ENCODE peak calls at places on chromosomes 1 and 21, in ten cellular contexts. One of them, this sample, is unnamed.
A peak's percentile ranks its signal among the peaks of the same experiment; 100 is the strongest.

GRCh38 chr1:159941139-159941866 is 4.1 kb downstream of the IGSF9 start:
- DNase-seq in substantia nigra: no peak
- DNase-seq in CD4-positive, alpha-beta T cell: no peak
- DNase-seq in suprapubic skin: no peak
- DNase-seq in left ventricle myocardium inferior: no peak
- DNase-seq in transverse colon: no peak
- DNase-seq in endodermal cell: no peak
- DNase-seq in A549: no peak
- DNase-seq in sigmoid colon: no peak
- DNase-seq in aorta: peak; percentile 48
- DNase-seq in this sample: peak; percentile 49

GRCh38 chr1:186605762-186606350 is 74.4 kb downstream of the PTGS2 start:
- DNase-seq in substantia nigra: no peak
- DNase-seq in CD4-positive, alpha-beta T cell: no peak
- DNase-seq in suprapubic skin: no peak
- DNase-seq in left ventricle myocardium inferior: no peak
- DNase-seq in transverse colon: peak; percentile 30
- DNase-seq in endodermal cell: peak; percentile 88
- DNase-seq in A549: peak; percentile 73
- DNase-seq in sigmoid colon: peak; percentile 69
- DNase-seq in aorta: no peak
- DNase-seq in this sample: no peak

GRCh38 chr1:34858901-34859441 is 578 bp downstream of the SMIM12 start:
- DNase-seq in substantia nigra: no peak
- DNase-seq in CD4-positive, alpha-beta T cell: peak; percentile 39
- DNase-seq in suprapubic skin: no peak
- DNase-seq in left ventricle myocardium inferior: no peak
- DNase-seq in transverse colon: no peak
- DNase-seq in endodermal cell: no peak
- DNase-seq in A549: no peak
- DNase-seq in sigmoid colon: no peak
- DNase-seq in aorta: no peak
- DNase-seq in this sample: no peak

GRCh38 chr1:175497501-175497900 is 245.9 kb downstream of the TNR start:
- DNase-seq in substantia nigra: no peak
- DNase-seq in CD4-positive, alpha-beta T cell: no peak
- DNase-seq in suprapubic skin: no peak
- DNase-seq in left ventricle myocardium inferior: no peak
- DNase-seq in transverse colon: no peak
- DNase-seq in endodermal cell: no peak
- DNase-seq in A549: no peak
- DNase-seq in sigmoid colon: no peak
- DNase-seq in aorta: no peak
- DNase-seq in this sample: no peak

GRCh38 chr1:234582626-234583354 is 27.2 kb downstream of the IRF2BP2 start:
- DNase-seq in substantia nigra: no peak
- DNase-seq in CD4-positive, alpha-beta T cell: no peak
- DNase-seq in suprapubic skin: no peak
- DNase-seq in left ventricle myocardium inferior: no peak
- DNase-seq in transverse colon: no peak
- DNase-seq in endodermal cell: no peak
- DNase-seq in A549: no peak
- DNase-seq in sigmoid colon: no peak
- DNase-seq in aorta: no peak
- DNase-seq in this sample: no peak

GRCh38 chr1:207698822-207699483 is 52.9 kb upstream of the CD46 start:
- DNase-seq in substantia nigra: peak; percentile 37
- DNase-seq in CD4-positive, alpha-beta T cell: peak; percentile 24
- DNase-seq in suprapubic skin: no peak
- DNase-seq in left ventricle myocardium inferior: peak; percentile 26
- DNase-seq in transverse colon: peak; percentile 42
- DNase-seq in endodermal cell: peak; percentile 91
- DNase-seq in A549: peak; percentile 81
- DNase-seq in sigmoid colon: no peak
- DNase-seq in aorta: no peak
- DNase-seq in this sample: peak; percentile 73

GRCh38 chr1:165549908-165550480 is 6.2 kb downstream of the LRRC52 start:
- DNase-seq in substantia nigra: no peak
- DNase-seq in CD4-positive, alpha-beta T cell: no peak
- DNase-seq in suprapubic skin: no peak
- DNase-seq in left ventricle myocardium inferior: no peak
- DNase-seq in transverse colon: no peak
- DNase-seq in endodermal cell: no peak
- DNase-seq in A549: no peak
- DNase-seq in sigmoid colon: no peak
- DNase-seq in aorta: no peak
- DNase-seq in this sample: no peak

GRCh38 chr1:224929335-224930237 is at the start of gene DNAH14:
- DNase-seq in substantia nigra: no peak
- DNase-seq in CD4-positive, alpha-beta T cell: no peak
- DNase-seq in suprapubic skin: peak; percentile 83
- DNase-seq in left ventricle myocardium inferior: peak; percentile 52
- DNase-seq in transverse colon: peak; percentile 80
- DNase-seq in endodermal cell: peak; percentile 95
- DNase-seq in A549: peak; percentile 89
- DNase-seq in sigmoid colon: peak; percentile 68
- DNase-seq in aorta: peak; percentile 85
- DNase-seq in this sample: peak; percentile 96

GRCh38 chr1:117658676-117659075 is 52.8 kb downstream of the TENT5C start:
- DNase-seq in substantia nigra: no peak
- DNase-seq in CD4-positive, alpha-beta T cell: peak; percentile 72
- DNase-seq in suprapubic skin: no peak
- DNase-seq in left ventricle myocardium inferior: no peak
- DNase-seq in transverse colon: peak; percentile 79
- DNase-seq in endodermal cell: no peak
- DNase-seq in A549: no peak
- DNase-seq in sigmoid colon: no peak
- DNase-seq in aorta: no peak
- DNase-seq in this sample: no peak

GRCh38 chr1:170807432-170807831 is 127.9 kb upstream of the MROH9 start:
- DNase-seq in substantia nigra: no peak
- DNase-seq in CD4-positive, alpha-beta T cell: no peak
- DNase-seq in suprapubic skin: no peak
- DNase-seq in left ventricle myocardium inferior: no peak
- DNase-seq in transverse colon: no peak
- DNase-seq in endodermal cell: no peak
- DNase-seq in A549: no peak
- DNase-seq in sigmoid colon: no peak
- DNase-seq in aorta: no peak
- DNase-seq in this sample: no peak

GRCh38 chr1:189803364-189803763 is 674.3 kb downstream of the BRINP3 start:
- DNase-seq in substantia nigra: no peak
- DNase-seq in CD4-positive, alpha-beta T cell: no peak
- DNase-seq in suprapubic skin: no peak
- DNase-seq in left ventricle myocardium inferior: no peak
- DNase-seq in transverse colon: no peak
- DNase-seq in endodermal cell: peak; percentile 54
- DNase-seq in A549: no peak
- DNase-seq in sigmoid colon: no peak
- DNase-seq in aorta: no peak
- DNase-seq in this sample: no peak

GRCh38 chr1:32702599-32703478 is at the start of gene SYNC:
- DNase-seq in substantia nigra: no peak
- DNase-seq in CD4-positive, alpha-beta T cell: peak; percentile 3
- DNase-seq in suprapubic skin: no peak
- DNase-seq in left ventricle myocardium inferior: peak; percentile 77
- DNase-seq in transverse colon: peak; percentile 93
- DNase-seq in endodermal cell: peak; percentile 67
- DNase-seq in A549: peak; percentile 69
- DNase-seq in sigmoid colon: peak; percentile 78
- DNase-seq in aorta: peak; percentile 93
- DNase-seq in this sample: peak; percentile 88

GRCh38 chr1:32806910-32807523 is 10.1 kb downstream of the YARS1 start:
- DNase-seq in substantia nigra: no peak
- DNase-seq in CD4-positive, alpha-beta T cell: no peak
- DNase-seq in suprapubic skin: no peak
- DNase-seq in left ventricle myocardium inferior: no peak
- DNase-seq in transverse colon: no peak
- DNase-seq in endodermal cell: no peak
- DNase-seq in A549: no peak
- DNase-seq in sigmoid colon: no peak
- DNase-seq in aorta: no peak
- DNase-seq in this sample: no peak

GRCh38 chr1:24724345-24725208 is 20.7 kb upstream of the CLIC4 start:
- DNase-seq in substantia nigra: no peak
- DNase-seq in CD4-positive, alpha-beta T cell: no peak
- DNase-seq in suprapubic skin: no peak
- DNase-seq in left ventricle myocardium inferior: no peak
- DNase-seq in transverse colon: no peak
- DNase-seq in endodermal cell: peak; percentile 86
- DNase-seq in A549: peak; percentile 85
- DNase-seq in sigmoid colon: no peak
- DNase-seq in aorta: no peak
- DNase-seq in this sample: no peak

GRCh38 chr1:237105826-237106225 is 63.8 kb downstream of the RYR2 start:
- DNase-seq in substantia nigra: no peak
- DNase-seq in CD4-positive, alpha-beta T cell: no peak
- DNase-seq in suprapubic skin: no peak
- DNase-seq in left ventricle myocardium inferior: no peak
- DNase-seq in transverse colon: no peak
- DNase-seq in endodermal cell: no peak
- DNase-seq in A549: no peak
- DNase-seq in sigmoid colon: no peak
- DNase-seq in aorta: no peak
- DNase-seq in this sample: no peak

GRCh38 chr1:56911098-56911497 is 54.7 kb downstream of the C8B start:
- DNase-seq in substantia nigra: no peak
- DNase-seq in CD4-positive, alpha-beta T cell: no peak
- DNase-seq in suprapubic skin: no peak
- DNase-seq in left ventricle myocardium inferior: no peak
- DNase-seq in transverse colon: no peak
- DNase-seq in endodermal cell: no peak
- DNase-seq in A549: no peak
- DNase-seq in sigmoid colon: no peak
- DNase-seq in aorta: no peak
- DNase-seq in this sample: no peak

GRCh38 chr21:42350271-42350885 is 416 bp downstream of the TFF2 start:
- DNase-seq in substantia nigra: no peak
- DNase-seq in CD4-positive, alpha-beta T cell: no peak
- DNase-seq in suprapubic skin: peak; percentile 55
- DNase-seq in left ventricle myocardium inferior: no peak
- DNase-seq in transverse colon: no peak
- DNase-seq in endodermal cell: peak; percentile 9
- DNase-seq in A549: no peak
- DNase-seq in sigmoid colon: peak; percentile 30
- DNase-seq in aorta: no peak
- DNase-seq in this sample: peak; percentile 47

GRCh38 chr1:70207492-70207891 is 2.1 kb upstream of the LRRC40 start:
- DNase-seq in substantia nigra: no peak
- DNase-seq in CD4-positive, alpha-beta T cell: no peak
- DNase-seq in suprapubic skin: no peak
- DNase-seq in left ventricle myocardium inferior: no peak
- DNase-seq in transverse colon: no peak
- DNase-seq in endodermal cell: no peak
- DNase-seq in A549: no peak
- DNase-seq in sigmoid colon: no peak
- DNase-seq in aorta: no peak
- DNase-seq in this sample: no peak
- H3K27ac ChIP-seq in substantia nigra: no peak overlapping the region
- H3K27ac ChIP-seq in CD4-positive, alpha-beta T cell: no peak overlapping the region
- H3K27ac ChIP-seq in suprapubic skin: no peak overlapping the region
- H3K27ac ChIP-seq in left ventricle myocardium inferior: no peak overlapping the region
- H3K27ac ChIP-seq in transverse colon: no peak overlapping the region
- H3K27ac ChIP-seq in endodermal cell: no peak overlapping the region
- H3K27ac ChIP-seq in A549: no peak overlapping the region
- H3K27ac ChIP-seq in sigmoid colon: no peak overlapping the region
- H3K27ac ChIP-seq in aorta: no peak overlapping the region
- H3K27ac ChIP-seq in this sample: no peak overlapping the region

DNA sequence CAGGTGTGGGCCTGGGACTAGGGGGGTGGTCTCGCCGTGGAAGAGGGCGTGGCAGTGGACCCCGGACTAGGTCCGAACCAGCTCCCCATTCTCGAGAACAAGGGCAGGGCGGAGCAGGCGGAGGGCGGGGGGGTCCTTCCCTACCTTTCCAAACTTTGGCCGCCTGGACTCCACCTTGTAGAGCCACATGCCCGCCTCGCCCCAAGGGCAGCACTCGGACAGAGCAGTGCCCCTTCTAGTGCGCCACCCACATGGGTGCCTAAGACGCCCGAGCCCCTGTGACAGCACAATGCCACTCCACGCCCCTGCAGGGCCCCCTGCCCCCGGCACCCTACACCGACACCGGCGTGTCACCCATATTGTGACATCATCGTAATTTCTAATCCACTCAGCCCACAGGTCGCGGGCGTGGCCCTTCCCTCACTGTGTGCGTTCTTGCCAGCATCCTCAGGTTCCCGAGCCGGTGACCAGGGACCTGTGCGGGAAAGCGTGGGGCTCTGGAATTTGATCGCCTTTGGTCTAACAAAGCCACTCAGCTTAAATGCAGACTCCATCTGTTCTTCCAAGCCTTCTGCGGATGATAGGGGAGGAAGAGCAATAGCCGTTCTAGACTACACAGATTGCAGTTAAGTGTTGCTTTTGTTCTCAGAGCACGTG is 553 bp upstream of the STMN1 start:
- DNase-seq in substantia nigra: no peak
- DNase-seq in CD4-positive, alpha-beta T cell: peak; percentile 26
- DNase-seq in suprapubic skin: no peak
- DNase-seq in left ventricle myocardium inferior: peak; percentile 16
- DNase-seq in transverse colon: peak; percentile 32
- DNase-seq in endodermal cell: peak; percentile 76
- DNase-seq in A549: peak; percentile 32
- DNase-seq in sigmoid colon: no peak
- DNase-seq in aorta: peak; percentile 79
- DNase-seq in this sample: peak; percentile 67
- H3K27ac ChIP-seq in substantia nigra: peak overlapping the region; percentile 96
- H3K27ac ChIP-seq in CD4-positive, alpha-beta T cell: peak overlapping the region; percentile 65
- H3K27ac ChIP-seq in suprapubic skin: peak overlapping the region; percentile 49
- H3K27ac ChIP-seq in left ventricle myocardium inferior: peak overlapping the region; percentile 75
- H3K27ac ChIP-seq in transverse colon: peak overlapping the region; percentile 82
- H3K27ac ChIP-seq in endodermal cell: peak overlapping the region; percentile 98
- H3K27ac ChIP-seq in A549: peak overlapping the region; percentile 95
- H3K27ac ChIP-seq in sigmoid colon: peak overlapping the region; percentile 76
- H3K27ac ChIP-seq in aorta: peak overlapping the region; percentile 25
- H3K27ac ChIP-seq in this sample: no peak overlapping the region

DNA sequence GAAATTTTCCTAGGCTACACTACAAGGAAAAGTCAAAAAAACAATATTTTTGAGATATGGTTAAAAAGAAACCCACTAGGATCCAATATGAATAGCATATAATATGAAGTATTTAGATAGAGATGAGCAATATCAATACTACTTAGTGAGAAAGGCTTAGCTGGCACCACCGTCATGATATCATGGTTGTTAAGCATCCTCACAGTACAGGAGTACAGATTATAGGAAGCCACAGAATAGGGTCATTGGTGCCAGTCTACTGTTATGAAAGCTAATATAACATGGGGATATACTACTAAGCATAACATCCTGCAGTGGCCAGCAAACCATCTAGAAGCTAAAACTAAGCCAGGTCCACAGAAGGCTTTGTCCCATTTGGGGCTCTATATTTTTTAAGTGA is 28.4 kb upstream of the NRIP1 start:
- DNase-seq in substantia nigra: no peak
- DNase-seq in CD4-positive, alpha-beta T cell: no peak
- DNase-seq in suprapubic skin: no peak
- DNase-seq in left ventricle myocardium inferior: no peak
- DNase-seq in transverse colon: no peak
- DNase-seq in endodermal cell: no peak
- DNase-seq in A549: no peak
- DNase-seq in sigmoid colon: no peak
- DNase-seq in aorta: no peak
- DNase-seq in this sample: no peak
- H3K27ac ChIP-seq in substantia nigra: no peak overlapping the region
- H3K27ac ChIP-seq in CD4-positive, alpha-beta T cell: no peak overlapping the region
- H3K27ac ChIP-seq in suprapubic skin: no peak overlapping the region
- H3K27ac ChIP-seq in left ventricle myocardium inferior: no peak overlapping the region
- H3K27ac ChIP-seq in transverse colon: no peak overlapping the region
- H3K27ac ChIP-seq in endodermal cell: no peak overlapping the region
- H3K27ac ChIP-seq in A549: no peak overlapping the region
- H3K27ac ChIP-seq in sigmoid colon: no peak overlapping the region
- H3K27ac ChIP-seq in aorta: no peak overlapping the region
- H3K27ac ChIP-seq in this sample: no peak overlapping the region

GRCh38 chr21:38914071-38914491 is 108.4 kb downstream of the ETS2 start:
- DNase-seq in substantia nigra: no peak
- DNase-seq in CD4-positive, alpha-beta T cell: no peak
- DNase-seq in suprapubic skin: no peak
- DNase-seq in left ventricle myocardium inferior: no peak
- DNase-seq in transverse colon: peak; percentile 3
- DNase-seq in endodermal cell: no peak
- DNase-seq in A549: no peak
- DNase-seq in sigmoid colon: peak; percentile 12
- DNase-seq in aorta: no peak
- DNase-seq in this sample: no peak
- H3K27ac ChIP-seq in substantia nigra: no peak overlapping the region
- H3K27ac ChIP-seq in CD4-positive, alpha-beta T cell: no peak overlapping the region
- H3K27ac ChIP-seq in suprapubic skin: no peak overlapping the region
- H3K27ac ChIP-seq in left ventricle myocardium inferior: no peak overlapping the region
- H3K27ac ChIP-seq in transverse colon: peak overlapping the region; percentile 92
- H3K27ac ChIP-seq in endodermal cell: no peak overlapping the region
- H3K27ac ChIP-seq in A549: peak overlapping the region; percentile 78
- H3K27ac ChIP-seq in sigmoid colon: peak overlapping the region; percentile 27
- H3K27ac ChIP-seq in aorta: no peak overlapping the region
- H3K27ac ChIP-seq in this sample: no peak overlapping the region